ENCODE peak calls at places on chromosomes 16 and 17, in six cellular contexts. One of them, this sample, is unnamed. For H3K27me3, the result is how much of the 10 kb centered on the place peaks cover.

GRCh38 chr16:78244131-78244899 is 144.9 kb downstream of the WWOX start:
- DNase-seq in Peyer's patch: no peak
- DNase-seq in HL-60: no peak
- DNase-seq in esophagus squamous epithelium: no peak
- DNase-seq in mesendoderm: peak
- DNase-seq in uterus: no peak
- DNase-seq in this sample: no peak

GRCh38 chr17:48024149-48025039 is 13.2 kb downstream of the COPZ2 start:
- DNase-seq in Peyer's patch: peak
- DNase-seq in HL-60: peak
- DNase-seq in esophagus squamous epithelium: no peak
- DNase-seq in mesendoderm: peak
- DNase-seq in uterus: peak
- DNase-seq in this sample: peak

GRCh38 chr16:55700961-55701360 is 45.2 kb downstream of the SLC6A2 start:
- DNase-seq in Peyer's patch: no peak
- DNase-seq in HL-60: no peak
- DNase-seq in esophagus squamous epithelium: no peak
- DNase-seq in mesendoderm: no peak
- DNase-seq in uterus: no peak
- DNase-seq in this sample: no peak

GRCh38 chr17:65219124-65219523 is 82.0 kb downstream of the RGS9 start:
- DNase-seq in Peyer's patch: no peak
- DNase-seq in HL-60: no peak
- DNase-seq in esophagus squamous epithelium: no peak
- DNase-seq in mesendoderm: no peak
- DNase-seq in uterus: no peak
- DNase-seq in this sample: peak

GRCh38 chr17:76631821-76632565 is 11.6 kb downstream of the ST6GALNAC1 start:
- DNase-seq in Peyer's patch: peak
- DNase-seq in HL-60: no peak
- DNase-seq in esophagus squamous epithelium: no peak
- DNase-seq in mesendoderm: no peak
- DNase-seq in uterus: no peak
- DNase-seq in this sample: no peak

GRCh38 chr16:77660311-77660710 is 62.0 kb upstream of the NUDT7 start:
- DNase-seq in Peyer's patch: no peak
- DNase-seq in HL-60: no peak
- DNase-seq in esophagus squamous epithelium: no peak
- DNase-seq in mesendoderm: peak
- DNase-seq in uterus: no peak
- DNase-seq in this sample: peak

GRCh38 chr16:75246504-75247205 is 4.8 kb downstream of the BCAR1 start:
- DNase-seq in Peyer's patch: no peak
- DNase-seq in HL-60: no peak
- DNase-seq in esophagus squamous epithelium: no peak
- DNase-seq in mesendoderm: no peak
- DNase-seq in uterus: no peak
- DNase-seq in this sample: no peak

GRCh38 chr17:74158761-74159160 is 44.7 kb upstream of the RPL38 start:
- DNase-seq in Peyer's patch: no peak
- DNase-seq in HL-60: no peak
- DNase-seq in esophagus squamous epithelium: no peak
- DNase-seq in mesendoderm: no peak
- DNase-seq in uterus: no peak
- DNase-seq in this sample: no peak

GRCh38 chr16:59045496-59045895 is 311.4 kb upstream of the GOT2 start:
- DNase-seq in Peyer's patch: no peak
- DNase-seq in HL-60: no peak
- DNase-seq in esophagus squamous epithelium: no peak
- DNase-seq in mesendoderm: peak
- DNase-seq in uterus: no peak
- DNase-seq in this sample: no peak

GRCh38 chr16:81313731-81314602 is 795 bp upstream of the GAN start:
- DNase-seq in Peyer's patch: no peak
- DNase-seq in HL-60: no peak
- DNase-seq in esophagus squamous epithelium: no peak
- DNase-seq in mesendoderm: peak
- DNase-seq in uterus: no peak
- DNase-seq in this sample: peak

GRCh38 chr17:44438634-44439033 is 49.2 kb upstream of the ITGA2B start:
- DNase-seq in Peyer's patch: peak
- DNase-seq in HL-60: no peak
- DNase-seq in esophagus squamous epithelium: no peak
- DNase-seq in mesendoderm: peak
- DNase-seq in uterus: no peak
- DNase-seq in this sample: no peak

GRCh38 chr16:795580-796229 is 4.8 kb downstream of the GNG13 start:
- DNase-seq in Peyer's patch: peak
- DNase-seq in HL-60: no peak
- DNase-seq in esophagus squamous epithelium: no peak
- DNase-seq in mesendoderm: no peak
- DNase-seq in uterus: no peak
- DNase-seq in this sample: no peak

GRCh38 chr16:27712251-27712711 is 162.3 kb downstream of the KATNIP start:
- DNase-seq in Peyer's patch: no peak
- DNase-seq in HL-60: no peak
- DNase-seq in esophagus squamous epithelium: no peak
- DNase-seq in mesendoderm: peak
- DNase-seq in uterus: no peak
- DNase-seq in this sample: no peak

GRCh38 chr17:33436321-33436720 is 143.2 kb upstream of the ASIC2 start:
- DNase-seq in Peyer's patch: no peak
- DNase-seq in HL-60: no peak
- DNase-seq in esophagus squamous epithelium: no peak
- DNase-seq in mesendoderm: peak
- DNase-seq in uterus: no peak
- DNase-seq in this sample: no peak

GRCh38 chr16:51408357-51408756 is 257.3 kb upstream of the SALL1 start:
- DNase-seq in Peyer's patch: no peak
- DNase-seq in HL-60: no peak
- DNase-seq in esophagus squamous epithelium: no peak
- DNase-seq in mesendoderm: no peak
- DNase-seq in uterus: no peak
- DNase-seq in this sample: no peak

GRCh38 chr17:81370304-81370703 is 25.0 kb upstream of the BAHCC1 start:
- DNase-seq in Peyer's patch: peak
- DNase-seq in HL-60: no peak
- DNase-seq in esophagus squamous epithelium: no peak
- DNase-seq in mesendoderm: no peak
- DNase-seq in uterus: no peak
- DNase-seq in this sample: no peak

GRCh38 chr17:78266771-78267170 is 35.3 kb downstream of the TMEM235 start:
- DNase-seq in Peyer's patch: no peak
- DNase-seq in HL-60: no peak
- DNase-seq in esophagus squamous epithelium: no peak
- DNase-seq in mesendoderm: no peak
- DNase-seq in uterus: no peak
- DNase-seq in this sample: no peak

GRCh38 chr16:69417537-69418199 is 6.8 kb upstream of the CYB5B start:
- DNase-seq in Peyer's patch: no peak
- DNase-seq in HL-60: no peak
- DNase-seq in esophagus squamous epithelium: no peak
- DNase-seq in mesendoderm: peak
- DNase-seq in uterus: no peak
- DNase-seq in this sample: peak

GRCh38 chr17:71335212-71335611 is 785.6 kb upstream of the SOX9 start:
- DNase-seq in Peyer's patch: no peak
- DNase-seq in HL-60: no peak
- DNase-seq in esophagus squamous epithelium: no peak
- DNase-seq in mesendoderm: no peak
- DNase-seq in uterus: no peak
- DNase-seq in this sample: no peak

GRCh38 chr16:14024300-14024699 is 46.8 kb upstream of the MRTFB start:
- DNase-seq in Peyer's patch: no peak
- DNase-seq in HL-60: no peak
- DNase-seq in esophagus squamous epithelium: no peak
- DNase-seq in mesendoderm: no peak
- DNase-seq in uterus: no peak
- DNase-seq in this sample: no peak

GRCh38 chr16:9099131-9099625 is 7.7 kb downstream of the HAPSTR1 start:
- DNase-seq in Peyer's patch: no peak
- DNase-seq in HL-60: peak
- DNase-seq in esophagus squamous epithelium: no peak
- DNase-seq in mesendoderm: no peak
- DNase-seq in uterus: no peak
- DNase-seq in this sample: no peak

GRCh38 chr17:38747385-38748328 is 479 bp downstream of the PCGF2 start:
- DNase-seq in Peyer's patch: peak
- DNase-seq in HL-60: no peak
- DNase-seq in esophagus squamous epithelium: no peak
- DNase-seq in mesendoderm: peak
- DNase-seq in uterus: peak
- DNase-seq in this sample: peak

GRCh38 chr16:31874354-31875111 is 926 bp downstream of the ZNF267 start:
- DNase-seq in Peyer's patch: peak
- DNase-seq in HL-60: peak
- DNase-seq in esophagus squamous epithelium: no peak
- DNase-seq in mesendoderm: no peak
- DNase-seq in uterus: no peak
- DNase-seq in this sample: no peak

GRCh38 chr16:31452631-31453106 is 6.6 kb upstream of the ARMC5 start:
- DNase-seq in Peyer's patch: no peak
- DNase-seq in HL-60: no peak
- DNase-seq in esophagus squamous epithelium: no peak
- DNase-seq in mesendoderm: peak
- DNase-seq in uterus: no peak
- DNase-seq in this sample: no peak

GRCh38 chr16:82881517-82881916 is 254.7 kb downstream of the CDH13 start:
- DNase-seq in Peyer's patch: no peak
- DNase-seq in HL-60: no peak
- DNase-seq in esophagus squamous epithelium: no peak
- DNase-seq in mesendoderm: peak
- DNase-seq in uterus: no peak
- DNase-seq in this sample: no peak
- H3K4me3 ChIP-seq in Peyer's patch: no peak
- H3K4me3 ChIP-seq in HL-60: no peak
- H3K4me3 ChIP-seq in esophagus squamous epithelium: no peak
- H3K4me3 ChIP-seq in mesendoderm: no peak
- H3K4me3 ChIP-seq in uterus: no peak
- H3K4me3 ChIP-seq in this sample: no peak

DNA sequence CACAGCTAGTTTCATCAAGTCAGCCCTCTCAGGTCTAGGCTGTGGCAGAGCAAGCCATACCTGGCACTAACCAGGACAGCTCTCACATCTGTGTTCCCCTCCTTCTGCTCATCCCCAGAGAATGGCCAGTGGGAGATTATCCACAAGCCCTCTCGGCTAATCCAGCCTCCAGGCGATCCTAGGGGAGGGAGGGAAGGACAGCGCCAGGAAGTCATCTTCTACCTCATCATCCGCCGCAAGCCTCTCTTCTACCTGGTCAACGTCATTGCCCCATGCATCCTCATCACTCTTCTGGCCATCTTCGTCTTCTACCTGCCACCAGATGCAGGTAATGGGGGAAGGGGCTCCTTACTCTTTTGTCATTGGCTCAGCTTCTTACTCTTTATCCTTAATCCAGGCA is 3.6 kb downstream of the CHRNB1 start:
- DNase-seq in Peyer's patch: no peak
- DNase-seq in HL-60: no peak
- DNase-seq in esophagus squamous epithelium: no peak
- DNase-seq in mesendoderm: no peak
- DNase-seq in uterus: no peak
- DNase-seq in this sample: no peak
- H3K27me3 ChIP-seq in Peyer's patch: under half
- H3K27me3 ChIP-seq in HL-60: under half
- H3K27me3 ChIP-seq in esophagus squamous epithelium: under half
- H3K27me3 ChIP-seq in mesendoderm: under half
- H3K27me3 ChIP-seq in uterus: under half
- H3K27me3 ChIP-seq in this sample: under half

GRCh38 chr16:30380801-30381208 is 1.6 kb downstream of the SEPTIN1 start:
- DNase-seq in Peyer's patch: no peak
- DNase-seq in HL-60: no peak
- DNase-seq in esophagus squamous epithelium: no peak
- DNase-seq in mesendoderm: no peak
- DNase-seq in uterus: no peak
- DNase-seq in this sample: no peak
- H3K4me3 ChIP-seq in Peyer's patch: no peak
- H3K4me3 ChIP-seq in HL-60: no peak
- H3K4me3 ChIP-seq in esophagus squamous epithelium: no peak
- H3K4me3 ChIP-seq in mesendoderm: no peak
- H3K4me3 ChIP-seq in uterus: no peak
- H3K4me3 ChIP-seq in this sample: no peak

GRCh38 chr17:12964840-12965239 is 53.0 kb downstream of the ELAC2 start:
- DNase-seq in Peyer's patch: no peak
- DNase-seq in HL-60: no peak
- DNase-seq in esophagus squamous epithelium: no peak
- DNase-seq in mesendoderm: no peak
- DNase-seq in uterus: no peak
- DNase-seq in this sample: no peak

GRCh38 chr17:12966413-12966812 is 51.4 kb downstream of the ELAC2 start:
- DNase-seq in Peyer's patch: no peak
- DNase-seq in HL-60: no peak
- DNase-seq in esophagus squamous epithelium: no peak
- DNase-seq in mesendoderm: no peak
- DNase-seq in uterus: no peak
- DNase-seq in this sample: no peak

GRCh38 chr17:12965988-12966387 is 51.8 kb downstream of the ELAC2 start:
- DNase-seq in Peyer's patch: no peak
- DNase-seq in HL-60: no peak
- DNase-seq in esophagus squamous epithelium: no peak
- DNase-seq in mesendoderm: no peak
- DNase-seq in uterus: no peak
- DNase-seq in this sample: no peak

GRCh38 chr17:12964162-12964561 is 53.7 kb downstream of the ELAC2 start:
- DNase-seq in Peyer's patch: no peak
- DNase-seq in HL-60: no peak
- DNase-seq in esophagus squamous epithelium: no peak
- DNase-seq in mesendoderm: no peak
- DNase-seq in uterus: no peak
- DNase-seq in this sample: no peak

DNA sequence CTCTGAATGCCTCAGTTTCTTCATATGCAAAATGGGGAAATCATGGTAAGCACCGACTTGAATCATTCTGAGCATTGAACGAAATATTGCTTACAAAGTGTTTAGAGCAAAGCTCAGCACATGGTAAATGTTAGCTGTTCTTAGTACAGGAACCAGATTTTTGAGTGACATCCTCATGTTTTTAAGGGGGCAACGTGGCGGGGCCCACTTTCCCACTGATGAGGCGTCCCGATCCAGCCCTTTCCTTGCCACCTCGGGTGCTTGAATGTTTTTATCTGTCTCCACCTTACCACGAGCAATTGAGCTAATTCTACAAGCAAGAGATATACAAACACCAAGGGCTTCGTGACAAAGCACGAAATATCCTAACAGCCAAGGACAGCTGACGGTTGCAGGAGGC is 49.9 kb downstream of the ELAC2 start:
- DNase-seq in Peyer's patch: no peak
- DNase-seq in HL-60: no peak
- DNase-seq in esophagus squamous epithelium: no peak
- DNase-seq in mesendoderm: no peak
- DNase-seq in uterus: no peak
- DNase-seq in this sample: no peak
- H3K27me3 ChIP-seq in Peyer's patch: under half
- H3K27me3 ChIP-seq in HL-60: under half
- H3K27me3 ChIP-seq in esophagus squamous epithelium: under half
- H3K27me3 ChIP-seq in mesendoderm: under half
- H3K27me3 ChIP-seq in uterus: under half
- H3K27me3 ChIP-seq in this sample: under half

This sample was measured in H7.